ENCODE peak calls at places on chromosomes 3 and 15, in six cellular contexts. One of them, this sample, is unnamed.

GRCh38 chr15:48330855-48331795 is at the start of gene DUT:
- DNase-seq in left ventricle myocardium inferior: peak; percentile 89
- DNase-seq in Panc1: no peak
- DNase-seq in ovary: peak; percentile 89
- DNase-seq in heart right ventricle: peak; percentile 89
- DNase-seq in transverse colon: peak; percentile 88
- DNase-seq in this sample: peak; percentile 34

GRCh38 chr3:13709706-13710105 is 160.8 kb downstream of the FBLN2 start:
- DNase-seq in heart right ventricle: no peak
- DNase-seq in Panc1: no peak
- DNase-seq in left ventricle myocardium inferior: no peak
- DNase-seq in ovary: peak; percentile 1
- DNase-seq in transverse colon: no peak
- DNase-seq in this sample: no peak

GRCh38 chr3:141407043-141407442 is 38.7 kb downstream of the ZBTB38 start:
- DNase-seq in left ventricle myocardium inferior: no peak
- DNase-seq in heart right ventricle: no peak
- DNase-seq in Panc1: no peak
- DNase-seq in transverse colon: peak; percentile 51
- DNase-seq in ovary: no peak
- DNase-seq in this sample: peak; percentile 96

GRCh38 chr3:34569437-34569836 is 771.0 kb downstream of the PDCD6IP start:
- DNase-seq in heart right ventricle: no peak
- DNase-seq in Panc1: no peak
- DNase-seq in left ventricle myocardium inferior: no peak
- DNase-seq in ovary: no peak
- DNase-seq in transverse colon: no peak
- DNase-seq in this sample: no peak

GRCh38 chr15:50182233-50183013 is 427 bp downstream of the SLC27A2 start:
- DNase-seq in left ventricle myocardium inferior: no peak
- DNase-seq in transverse colon: peak; percentile 19
- DNase-seq in ovary: peak; percentile 13
- DNase-seq in heart right ventricle: peak; percentile 22
- DNase-seq in Panc1: no peak
- DNase-seq in this sample: no peak

GRCh38 chr3:195366200-195366910 is 76.5 kb downstream of the ACAP2 start:
- DNase-seq in ovary: no peak
- DNase-seq in heart right ventricle: no peak
- DNase-seq in left ventricle myocardium inferior: no peak
- DNase-seq in transverse colon: no peak
- DNase-seq in Panc1: no peak
- DNase-seq in this sample: no peak

GRCh38 chr15:67049351-67050044 is 15.9 kb upstream of the SMAD3 start:
- DNase-seq in heart right ventricle: no peak
- DNase-seq in ovary: no peak
- DNase-seq in left ventricle myocardium inferior: no peak
- DNase-seq in transverse colon: peak; percentile 27
- DNase-seq in Panc1: no peak
- DNase-seq in this sample: no peak

GRCh38 chr3:151477596-151478375 is 16.9 kb upstream of the IGSF10 start:
- DNase-seq in Panc1: no peak
- DNase-seq in ovary: no peak
- DNase-seq in heart right ventricle: no peak
- DNase-seq in left ventricle myocardium inferior: no peak
- DNase-seq in transverse colon: no peak
- DNase-seq in this sample: no peak

GRCh38 chr15:69939513-69940440 is 157.9 kb downstream of the TLE3 start:
- DNase-seq in Panc1: no peak
- DNase-seq in transverse colon: no peak
- DNase-seq in left ventricle myocardium inferior: no peak
- DNase-seq in ovary: no peak
- DNase-seq in heart right ventricle: no peak
- DNase-seq in this sample: no peak

GRCh38 chr3:169007145-169007544 is 656.4 kb downstream of the MECOM start:
- DNase-seq in transverse colon: no peak
- DNase-seq in heart right ventricle: no peak
- DNase-seq in Panc1: no peak
- DNase-seq in left ventricle myocardium inferior: no peak
- DNase-seq in ovary: no peak
- DNase-seq in this sample: no peak

GRCh38 chr3:14818804-14819500 is at the start of gene FGD5:
- DNase-seq in heart right ventricle: no peak
- DNase-seq in transverse colon: no peak
- DNase-seq in ovary: no peak
- DNase-seq in Panc1: no peak
- DNase-seq in left ventricle myocardium inferior: no peak
- DNase-seq in this sample: no peak

GRCh38 chr3:14201881-14202684 is 23.5 kb downstream of the LSM3 start:
- DNase-seq in Panc1: no peak
- DNase-seq in transverse colon: no peak
- DNase-seq in ovary: no peak
- DNase-seq in heart right ventricle: no peak
- DNase-seq in left ventricle myocardium inferior: no peak
- DNase-seq in this sample: no peak

GRCh38 chr3:52119056-52119455 is 35.2 kb downstream of the POC1A start:
- DNase-seq in left ventricle myocardium inferior: no peak
- DNase-seq in heart right ventricle: no peak
- DNase-seq in ovary: no peak
- DNase-seq in transverse colon: no peak
- DNase-seq in Panc1: no peak
- DNase-seq in this sample: no peak

DNA sequence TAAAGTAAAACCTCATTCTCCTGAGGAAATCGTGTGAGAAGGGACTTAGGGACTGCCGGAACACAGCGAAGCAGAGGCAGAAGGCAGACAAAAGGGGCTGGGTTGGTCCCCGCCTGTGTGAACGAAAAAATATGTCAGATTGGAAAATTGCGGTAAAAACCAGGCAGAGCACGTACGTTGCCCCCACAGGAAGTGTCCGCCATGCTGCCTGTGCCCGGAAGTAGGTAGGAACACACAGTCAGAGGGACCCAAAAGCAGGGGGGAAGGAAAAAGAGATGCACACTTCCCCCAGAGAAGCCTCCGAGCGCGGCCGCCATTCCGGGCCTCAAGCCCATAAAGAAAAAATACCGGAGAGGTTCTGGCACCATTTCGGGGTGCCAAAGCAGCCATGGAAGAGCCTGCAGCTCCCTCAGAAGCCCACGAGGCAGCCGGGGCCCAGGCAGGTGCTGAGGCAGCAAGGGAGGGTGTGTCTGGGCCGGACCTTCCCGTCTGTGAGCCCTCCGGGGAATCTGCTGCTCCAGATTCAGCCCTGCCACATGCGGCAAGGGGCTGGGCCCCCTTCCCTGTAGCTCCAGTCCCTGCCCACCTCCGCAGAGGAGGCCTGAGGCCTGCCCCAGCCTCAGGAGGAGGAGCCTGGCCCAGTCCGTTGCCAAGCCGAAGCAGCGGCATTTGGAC is at the start of gene MKRN3:
- DNase-seq in left ventricle myocardium inferior: no peak
- DNase-seq in ovary: peak; percentile 34
- DNase-seq in Panc1: peak; percentile 66
- DNase-seq in transverse colon: peak; percentile 18
- DNase-seq in heart right ventricle: peak; percentile 14
- DNase-seq in this sample: peak; percentile 27
- H3K27ac ChIP-seq in left ventricle myocardium inferior: peak within 1 kb of the TSS; percentile 59
- H3K27ac ChIP-seq in ovary: no peak within 1 kb of the TSS
- H3K27ac ChIP-seq in Panc1: peak within 1 kb of the TSS; percentile 95
- H3K27ac ChIP-seq in transverse colon: no peak within 1 kb of the TSS
- H3K27ac ChIP-seq in heart right ventricle: no peak within 1 kb of the TSS
- H3K27ac ChIP-seq in this sample: peak within 1 kb of the TSS; percentile 79

GRCh38 chr3:149592758-149593240 is 65.0 kb downstream of the WWTR1 start:
- DNase-seq in left ventricle myocardium inferior: peak; percentile 31
- DNase-seq in Panc1: no peak
- DNase-seq in transverse colon: no peak
- DNase-seq in ovary: peak; percentile 53
- DNase-seq in heart right ventricle: no peak
- DNase-seq in this sample: no peak

GRCh38 chr3:149590691-149591441 is 67.0 kb downstream of the WWTR1 start:
- DNase-seq in heart right ventricle: no peak
- DNase-seq in ovary: no peak
- DNase-seq in left ventricle myocardium inferior: no peak
- DNase-seq in Panc1: no peak
- DNase-seq in transverse colon: no peak
- DNase-seq in this sample: no peak

GRCh38 chr3:149589332-149589731 is 68.5 kb downstream of the WWTR1 start:
- DNase-seq in Panc1: no peak
- DNase-seq in heart right ventricle: no peak
- DNase-seq in ovary: no peak
- DNase-seq in left ventricle myocardium inferior: no peak
- DNase-seq in transverse colon: no peak
- DNase-seq in this sample: no peak

GRCh38 chr3:149596136-149596770 is 61.6 kb downstream of the WWTR1 start:
- DNase-seq in left ventricle myocardium inferior: no peak
- DNase-seq in ovary: no peak
- DNase-seq in Panc1: no peak
- DNase-seq in transverse colon: no peak
- DNase-seq in heart right ventricle: no peak
- DNase-seq in this sample: no peak

DNA sequence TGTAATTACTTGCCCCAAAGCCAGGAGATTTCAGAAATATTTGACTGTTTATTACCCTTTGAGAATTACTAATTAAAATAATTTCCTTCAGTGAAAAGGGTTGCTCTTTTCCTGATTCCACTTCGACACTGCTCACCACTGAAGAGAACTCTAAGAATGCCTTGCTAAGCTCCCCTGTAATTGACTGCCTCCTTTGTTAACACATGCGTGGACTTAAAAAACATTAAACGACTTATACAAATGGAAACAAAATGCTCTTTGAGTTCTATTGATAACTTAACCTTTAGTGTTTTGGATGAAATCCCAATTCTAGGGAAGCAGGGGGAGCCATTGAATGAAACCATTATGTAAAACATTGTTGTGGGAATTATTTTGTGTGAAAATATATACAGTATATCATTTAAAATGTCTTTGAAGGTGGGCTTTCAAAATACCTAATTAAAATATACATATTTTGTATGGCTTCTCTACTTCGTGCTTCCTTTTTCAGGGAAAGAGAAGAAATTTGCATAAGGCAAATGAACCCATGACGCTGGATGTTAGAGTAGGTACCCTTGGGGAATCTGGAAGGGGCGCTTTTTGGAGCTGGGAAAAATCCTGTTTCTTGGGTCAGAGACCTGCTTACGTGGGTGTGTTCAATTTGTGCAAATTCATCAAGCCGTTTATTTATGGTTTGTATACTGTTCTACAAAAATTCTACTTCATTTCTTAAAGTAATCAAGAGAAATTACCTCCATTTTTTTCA is 64.2 kb downstream of the WWTR1 start:
- DNase-seq in transverse colon: no peak
- DNase-seq in ovary: no peak
- DNase-seq in heart right ventricle: no peak
- DNase-seq in left ventricle myocardium inferior: no peak
- DNase-seq in Panc1: no peak
- DNase-seq in this sample: no peak
- H3K4me3 ChIP-seq in transverse colon: no peak overlapping the region
- H3K4me3 ChIP-seq in ovary: no peak overlapping the region
- H3K4me3 ChIP-seq in heart right ventricle: peak overlapping the region; percentile 6
- H3K4me3 ChIP-seq in left ventricle myocardium inferior: peak overlapping the region; percentile 21
- H3K4me3 ChIP-seq in Panc1: peak overlapping the region; percentile 37
- H3K4me3 ChIP-seq in this sample: no peak overlapping the region

GRCh38 chr15:90591524-90591923 is 61.8 kb downstream of the CRTC3 start:
- DNase-seq in heart right ventricle: no peak
- DNase-seq in ovary: no peak
- DNase-seq in transverse colon: no peak
- DNase-seq in left ventricle myocardium inferior: no peak
- DNase-seq in Panc1: no peak
- DNase-seq in this sample: no peak
- H3K27ac ChIP-seq in heart right ventricle: peak overlapping the region; percentile 17
- H3K27ac ChIP-seq in ovary: no peak overlapping the region
- H3K27ac ChIP-seq in transverse colon: no peak overlapping the region
- H3K27ac ChIP-seq in left ventricle myocardium inferior: no peak overlapping the region
- H3K27ac ChIP-seq in Panc1: no peak overlapping the region
- H3K27ac ChIP-seq in this sample: peak overlapping the region; percentile 55

GRCh38 chr15:59299919-59300617 is 72.6 kb downstream of the MYO1E start:
- DNase-seq in Panc1: peak; percentile 92
- DNase-seq in heart right ventricle: peak; percentile 20
- DNase-seq in ovary: peak; percentile 38
- DNase-seq in transverse colon: peak; percentile 90
- DNase-seq in left ventricle myocardium inferior: peak; percentile 45
- DNase-seq in this sample: peak; percentile 87
- H3K4me3 ChIP-seq in Panc1: peak overlapping the region; percentile 49
- H3K4me3 ChIP-seq in heart right ventricle: no peak overlapping the region
- H3K4me3 ChIP-seq in ovary: no peak overlapping the region
- H3K4me3 ChIP-seq in transverse colon: no peak overlapping the region
- H3K4me3 ChIP-seq in left ventricle myocardium inferior: peak overlapping the region; percentile 9
- H3K4me3 ChIP-seq in this sample: no peak overlapping the region

GRCh38 chr3:157117875-157118654 is 41.9 kb downstream of the CCNL1 start:
- DNase-seq in ovary: no peak
- DNase-seq in transverse colon: no peak
- DNase-seq in heart right ventricle: no peak
- DNase-seq in Panc1: no peak
- DNase-seq in left ventricle myocardium inferior: no peak
- DNase-seq in this sample: no peak
- H3K27ac ChIP-seq in ovary: no peak overlapping the region
- H3K27ac ChIP-seq in transverse colon: no peak overlapping the region
- H3K27ac ChIP-seq in heart right ventricle: no peak overlapping the region
- H3K27ac ChIP-seq in Panc1: no peak overlapping the region
- H3K27ac ChIP-seq in left ventricle myocardium inferior: no peak overlapping the region
- H3K27ac ChIP-seq in this sample: no peak overlapping the region

DNA sequence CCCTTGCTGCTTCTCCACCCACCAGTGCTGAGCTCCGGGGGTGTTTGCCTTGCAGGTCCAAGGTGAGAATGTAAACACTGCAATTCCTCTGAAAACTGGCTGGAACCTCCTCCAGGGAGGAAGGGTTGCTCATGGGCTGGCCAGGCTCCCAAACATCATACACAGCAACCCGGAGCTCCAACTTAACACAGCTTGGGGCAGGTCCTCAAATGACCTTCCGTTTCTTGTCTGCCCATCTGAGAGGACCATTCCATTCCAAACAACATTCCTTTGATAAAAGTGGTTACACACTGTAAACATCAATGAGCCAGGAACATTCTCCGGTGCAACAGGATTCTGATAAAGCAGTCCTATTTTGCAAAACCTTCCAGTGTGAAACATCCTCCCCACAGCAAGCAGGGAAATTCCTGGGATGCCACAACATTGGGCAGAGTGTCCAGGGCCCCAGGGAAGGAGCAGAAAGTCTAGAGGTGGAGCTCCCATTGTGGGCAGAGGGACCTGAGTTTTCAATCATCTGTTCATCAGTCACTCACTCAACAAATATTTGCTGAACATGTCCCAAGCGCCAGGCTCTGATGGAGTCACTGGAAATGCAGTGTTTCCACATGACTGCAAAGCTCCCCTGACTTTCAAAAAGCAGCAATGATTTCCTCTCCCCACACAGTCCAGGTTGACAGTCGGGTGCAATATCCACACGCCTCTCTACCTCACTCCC is 7.3 kb upstream of the HEG1 start:
- DNase-seq in transverse colon: no peak
- DNase-seq in Panc1: peak; percentile 98
- DNase-seq in ovary: no peak
- DNase-seq in heart right ventricle: peak; percentile 33
- DNase-seq in left ventricle myocardium inferior: peak; percentile 52
- DNase-seq in this sample: peak; percentile 96
- H3K4me3 ChIP-seq in transverse colon: no peak overlapping the region
- H3K4me3 ChIP-seq in Panc1: no peak overlapping the region
- H3K4me3 ChIP-seq in ovary: no peak overlapping the region
- H3K4me3 ChIP-seq in heart right ventricle: no peak overlapping the region
- H3K4me3 ChIP-seq in left ventricle myocardium inferior: peak overlapping the region; percentile 57
- H3K4me3 ChIP-seq in this sample: no peak overlapping the region

This sample was measured in AG04450.